ENCODE peak calls at places on chromosomes 1 and 21, in eight cellular contexts. J, K, X, O, W, Q, I and B are unnamed samples.

GRCh38 chr1:210104103-210104502 is 128.5 kb upstream of the SERTAD4 start:
- DNase-seq in K (no peak), I (no peak), X (no peak), J (no peak), Q (no peak), O (no peak), W (no peak), B (no peak)

GRCh38 chr1:84353665-84354064 is 44.6 kb upstream of the DNASE2B start:
- DNase-seq in O (no peak), K (no peak), J (no peak), W (no peak), I (no peak), X (no peak), Q (no peak), B (no peak)

GRCh38 chr1:19433610-19433999 is 51.7 kb downstream of the CAPZB start:
- DNase-seq in Q (no peak), J (no peak), I (no peak), K (no peak), X (no peak), W (no peak), O (no peak), B (no peak)

GRCh38 chr1:200558866-200559459 is 61.6 kb downstream of the KIF14 start:
- DNase-seq in J (no peak), O (no peak), Q (no peak), K (no peak), I (no peak), X (no peak), W (no peak), B (no peak)

GRCh38 chr21:31342328-31342727 is 1.7 kb downstream of the TIAM1 start:
- DNase-seq in X (no peak), I (no peak), W (no peak), O (no peak), J (no peak), Q (no peak), K (no peak), B (no peak)

GRCh38 chr1:41657679-41658078 is 173.2 kb upstream of the EDN2 start:
- DNase-seq in O (no peak), I (no peak), Q (no peak), W (no peak), K (no peak), X (no peak), J (no peak), B (no peak)

GRCh38 chr1:207981976-207982375 is 71.1 kb upstream of the CD34 start:
- DNase-seq in W (no peak), O (no peak), I (no peak), K (no peak), Q (peak), J (no peak), X (no peak), B (peak)

GRCh38 chr1:220767312-220768126 is 19.2 kb upstream of the MTARC1 start:
- DNase-seq in J (no peak), K (no peak), W (no peak), Q (no peak), I (no peak), X (no peak), O (peak), B (no peak)

GRCh38 chr1:119554188-119554587 is 47.2 kb downstream of the HSD3B1 start:
- DNase-seq in X (no peak), Q (no peak), J (peak), I (peak), W (no peak), K (no peak), O (peak), B (no peak)

GRCh38 chr1:227372662-227373061 is 54.4 kb upstream of the CDC42BPA start:
- DNase-seq in K (no peak), I (peak), W (no peak), O (peak), J (peak), Q (no peak), X (no peak), B (no peak)

GRCh38 chr1:206905295-206906164 is 8.3 kb downstream of the IL24 start:
- DNase-seq in I (no peak), K (no peak), J (no peak), O (no peak), Q (peak), X (no peak), W (no peak), B (no peak)

GRCh38 chr1:86500731-86501130 is 32.0 kb downstream of the CLCA1 start:
- DNase-seq in X (no peak), J (no peak), W (no peak), Q (no peak), I (peak), O (no peak), K (no peak), B (no peak)

GRCh38 chr1:48917070-48917454 is 140.4 kb upstream of the BEND5 start:
- DNase-seq in X (no peak), I (no peak), O (no peak), J (no peak), W (no peak), K (no peak), Q (no peak), B (no peak)

GRCh38 chr1:86441581-86441980 is 17.6 kb downstream of the CLCA2 start:
- DNase-seq in J (no peak), Q (no peak), O (no peak), I (no peak), W (no peak), K (no peak), X (no peak), B (no peak)

GRCh38 chr1:104991702-104992101 is 1242.0 kb downstream of the AMY1C start:
- DNase-seq in W (no peak), Q (no peak), J (no peak), O (no peak), K (no peak), X (no peak), I (no peak), B (no peak)

GRCh38 chr1:56397409-56397808 is 182.0 kb downstream of the PLPP3 start:
- DNase-seq in O (no peak), K (no peak), W (no peak), X (no peak), J (no peak), I (no peak), Q (no peak), B (no peak)

GRCh38 chr1:51956528-51957509 is 33.7 kb downstream of the RAB3B start:
- DNase-seq in K (no peak), W (no peak), X (no peak), I (peak), O (no peak), Q (no peak), J (no peak), B (no peak)